ENCODE peak calls at places on chromosomes 4 and X, in five cellular contexts. R is transverse colon, N is esophagus squamous epithelium, C is GM12865, W is WERI-Rb-1. A is an unnamed sample.

GRCh38 chr4:915595-915994 is 16.5 kb downstream of the GAK start:
- DNase-seq in C (no peak), W (no peak), N (no peak), R (no peak), A (no peak)

GRCh38 chr4:56990109-56990508 is 11.4 kb downstream of the POLR2B start:
- DNase-seq in N (no peak), C (no peak), W (no peak), R (no peak), A (no peak)

GRCh38 chr4:41304221-41304620 is 47.5 kb downstream of the UCHL1 start:
- DNase-seq in C (no peak), R (no peak), N (no peak), W (no peak), A (no peak)

GRCh38 chr4:100933628-100934027 is 413.7 kb downstream of the PPP3CA start:
- DNase-seq in W (no peak), C (no peak), R (no peak), N (no peak), A (no peak)

GRCh38 chrX:145405012-145405411 is 157.7 kb downstream of the SPANXN1 start:
- DNase-seq in W (peak), C (peak), N (no peak), R (no peak), A (no peak)

GRCh38 chr4:54255881-54256280 is 26.8 kb downstream of the PDGFRA start:
- DNase-seq in N (no peak), C (no peak), R (no peak), W (no peak), A (no peak)

GRCh38 chr4:97309111-97309510 is 834.2 kb downstream of the STPG2 start:
- DNase-seq in C (no peak), R (no peak), W (no peak), N (no peak), A (no peak)

GRCh38 chrX:10526442-10526841 is 93.9 kb downstream of the MID1 start:
- DNase-seq in N (no peak), W (no peak), C (no peak), R (no peak), A (no peak)

GRCh38 chr4:163350672-163351071 is 7.0 kb downstream of the NPY5R start:
- DNase-seq in W (no peak), C (no peak), R (no peak), N (no peak), A (no peak)
- TF ChIP-seq CTCF in W (no peak), C (no peak), R (no peak), N (no peak), A (no peak)

GRCh38 chrX:80648023-80648422 is 161.7 kb downstream of the BRWD3 start:
- DNase-seq in C (peak), R (no peak), W (no peak), N (no peak), A (no peak)
- TF ChIP-seq CTCF in C (peak), R (no peak), W (peak), N (no peak), A (peak)

DNA sequence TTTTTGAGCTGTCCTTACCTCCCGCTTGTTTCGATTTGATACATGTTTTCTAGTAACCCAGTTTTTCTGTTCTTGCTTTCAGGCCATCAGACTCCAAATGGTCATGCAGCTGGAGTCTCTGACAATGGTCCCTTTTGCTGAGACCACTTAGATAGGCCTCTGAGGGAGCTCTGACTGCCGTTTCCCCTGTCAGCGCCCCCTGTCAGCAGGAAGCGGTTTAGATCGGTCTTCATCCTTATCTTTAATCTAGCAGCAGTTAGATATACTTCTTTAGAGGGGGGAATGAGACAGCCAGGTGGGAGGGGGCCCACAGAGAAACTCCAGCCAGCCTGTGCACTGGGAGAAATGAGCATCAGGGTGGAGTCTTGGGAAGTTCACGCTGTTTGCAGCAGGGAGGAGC is 457.9 kb downstream of the GPAT3 start:
- DNase-seq in C (peak), N (no peak), W (peak), R (no peak), A (no peak)
- TF ChIP-seq CTCF in C (peak), N (no peak), W (peak), R (no peak), A (peak)

DNA sequence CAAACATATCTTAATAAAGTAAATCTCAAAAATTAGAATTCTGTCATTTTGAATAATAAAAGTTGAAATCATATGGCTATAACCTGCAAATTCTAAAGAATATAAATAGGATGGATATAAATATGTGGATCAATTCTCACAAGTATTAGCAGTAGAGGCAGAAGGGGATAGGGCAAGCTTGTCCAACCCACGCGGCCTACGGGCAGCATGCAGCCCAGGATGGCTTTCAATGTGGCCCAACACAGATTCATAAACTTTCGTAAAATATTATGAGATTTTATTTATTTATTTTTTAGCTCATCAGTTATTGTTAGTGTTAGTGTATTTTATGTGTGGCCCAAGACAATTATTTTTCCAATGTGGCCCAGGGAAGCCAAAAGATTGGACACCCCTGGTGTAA is 41.4 kb downstream of the PPA2 start:
- DNase-seq in N (no peak), C (no peak), R (no peak), W (no peak), A (no peak)
- TF ChIP-seq CTCF in N (no peak), C (no peak), R (no peak), W (no peak), A (no peak)

GRCh38 chrX:149950681-149951080 is 12.4 kb upstream of the EOLA2 start:
- DNase-seq in N (no peak), R (no peak), W (peak), C (peak), A (no peak)
- TF ChIP-seq CTCF in N (peak), R (peak), W (peak), C (no peak), A (peak)

GRCh38 chrX:129755779-129756650 is 17.2 kb downstream of the XPNPEP2 start:
- DNase-seq in W (peak), C (peak), R (no peak), N (no peak), A (no peak)
- TF ChIP-seq CTCF in W (peak), C (peak), R (no peak), N (no peak), A (no peak)

GRCh38 chrX:106037835-106038473 is 573 bp downstream of the SERPINA7 start:
- DNase-seq in N (no peak), R (no peak), W (no peak), C (no peak), A (no peak)

GRCh38 chrX:106039920-106040319 is 1.4 kb upstream of the SERPINA7 start:
- DNase-seq in W (no peak), C (no peak), N (no peak), R (no peak), A (no peak)

GRCh38 chrX:106036716-106037115 is 1.8 kb downstream of the SERPINA7 start:
- DNase-seq in R (no peak), W (no peak), N (no peak), C (no peak), A (no peak)

GRCh38 chrX:106038625-106039024 is at the start of gene SERPINA7:
- DNase-seq in C (no peak), N (no peak), R (no peak), W (no peak), A (no peak)

GRCh38 chrX:106035064-106035463 is 3.5 kb downstream of the SERPINA7 start:
- DNase-seq in C (no peak), R (no peak), N (no peak), W (no peak), A (no peak)
- TF ChIP-seq CTCF in C (peak), R (no peak), N (no peak), W (peak), A (peak)

DNA sequence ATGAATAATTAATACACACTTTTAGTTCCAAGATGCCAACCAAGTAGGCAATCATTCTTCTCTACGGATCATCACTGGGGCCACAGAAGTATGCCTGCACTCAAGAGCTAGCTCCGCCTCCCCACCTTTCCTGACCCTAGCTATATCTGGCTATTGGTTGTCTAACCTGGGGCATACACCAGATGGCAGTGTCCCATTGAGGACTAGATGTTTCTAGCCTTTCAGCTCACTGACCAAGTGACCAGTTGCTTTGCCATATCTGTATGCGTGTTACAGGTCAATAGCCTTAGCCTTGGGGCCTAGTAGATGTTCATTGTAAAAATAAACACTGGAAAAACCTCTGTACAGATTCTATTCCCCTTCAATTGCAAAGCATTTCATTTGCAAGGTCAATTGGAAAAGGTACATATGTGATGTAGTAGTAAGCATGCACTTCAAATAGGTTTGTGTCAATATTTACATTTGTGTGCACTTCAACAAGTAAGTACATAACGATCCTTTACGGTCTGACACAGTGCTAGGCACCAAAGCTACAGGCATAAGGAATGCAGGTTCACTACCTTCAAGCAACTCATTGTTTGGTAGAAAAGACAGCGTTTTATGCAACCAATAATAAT is 521.7 kb downstream of the PPARGC1A start:
- DNase-seq in C (no peak), N (no peak), W (peak), R (peak), A (no peak)
- TF ChIP-seq CTCF in C (no peak), N (no peak), W (peak), R (peak), A (peak)

GRCh38 chr4:48445704-48446103 is 37.4 kb upstream of the SLC10A4 start:
- DNase-seq in C (peak), W (no peak), N (no peak), R (no peak), A (no peak)
- TF ChIP-seq CTCF in C (peak), W (no peak), N (peak), R (peak), A (peak)

DNA sequence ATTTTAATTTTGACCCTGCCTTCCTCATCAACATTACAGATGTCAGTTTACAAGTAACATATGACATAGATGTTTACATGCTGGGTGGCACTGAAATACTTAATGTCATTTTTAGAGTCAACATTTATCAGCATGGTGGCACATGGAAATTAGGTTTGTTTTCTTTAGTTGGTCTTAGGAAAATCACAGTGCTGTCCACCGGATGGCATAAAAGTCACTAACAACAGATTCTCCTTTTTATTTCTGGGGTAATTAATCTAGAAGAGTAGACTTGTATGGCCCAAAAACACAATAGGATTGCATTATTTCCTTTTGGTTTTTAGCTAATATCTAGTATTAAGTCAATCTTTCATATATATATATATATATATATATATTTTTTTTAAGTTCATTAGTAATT is 88.6 kb upstream of the HHIP start:
- DNase-seq in N (no peak), C (no peak), W (no peak), R (no peak), A (no peak)
- TF ChIP-seq CTCF in N (no peak), C (no peak), W (no peak), R (no peak), A (peak)

A was measured in chondrocyte.